ENCODE peak calls at places on chromosomes 12 and 14, in six cellular contexts. A is IMR-90, V is mesenchymal stem cell, N is H9, M is H1, Z is trophoblast cell. X is an unnamed sample.

GRCh38 chr14:68417007-68417659 is 375.7 kb downstream of the ZFP36L1 start:
- DNase-seq in A (no peak), V (no peak), N (no peak), M (no peak), Z (no peak), X (no peak)

GRCh38 chr12:47021298-47021697 is 58.1 kb upstream of the PCED1B start:
- DNase-seq in A (peak; percentile 95), V (peak; percentile 93), N (no peak), M (no peak), Z (peak; percentile 43), X (peak; percentile 65)

GRCh38 chr14:23910081-23910875 is 43.3 kb upstream of the DHRS4 start:
- DNase-seq in A (peak; percentile 48), V (peak; percentile 57), N (peak; percentile 89), M (peak; percentile 81), Z (peak; percentile 78), X (peak; percentile 48)

GRCh38 chr12:111753144-111753881 is 13.4 kb upstream of the ALDH2 start:
- DNase-seq in A (peak; percentile 61), V (peak; percentile 67), N (peak; percentile 80), M (no peak), Z (peak; percentile 67), X (no peak)

GRCh38 chr12:109099426-109100020 is 2.1 kb downstream of the UNG start:
- DNase-seq in A (no peak), V (peak; percentile 33), N (no peak), M (no peak), Z (no peak), X (no peak)

GRCh38 chr14:101876539-101876938 is 87.8 kb upstream of the DYNC1H1 start:
- DNase-seq in A (peak; percentile 18), V (peak; percentile 80), N (no peak), M (no peak), Z (peak; percentile 12), X (no peak)

GRCh38 chr12:71589478-71589881 is 74.2 kb downstream of the ZFC3H1 start:
- DNase-seq in A (peak; percentile 45), V (no peak), N (no peak), M (no peak), Z (no peak), X (no peak)

GRCh38 chr14:36671149-36671548 is 9.5 kb downstream of the PAX9 start:
- DNase-seq in A (no peak), V (no peak), N (no peak), M (no peak), Z (no peak), X (no peak)

GRCh38 chr14:49420201-49420600 is 166.0 kb downstream of the RPS29 start:
- DNase-seq in A (no peak), V (no peak), N (no peak), M (no peak), Z (no peak), X (no peak)

GRCh38 chr12:92556141-92556540 is 146.6 kb upstream of the PLEKHG7 start:
- DNase-seq in A (no peak), V (no peak), N (no peak), M (no peak), Z (no peak), X (no peak)

GRCh38 chr14:24398943-24399801 is at the start of gene NYNRIN:
- DNase-seq in A (peak; percentile 12), V (peak; percentile 50), N (peak; percentile 73), M (no peak), Z (no peak), X (peak; percentile 62)

GRCh38 chr14:21097616-21098133 is 780 bp downstream of the ZNF219 start:
- DNase-seq in A (no peak), V (no peak), N (peak; percentile 61), M (no peak), Z (no peak), X (no peak)

GRCh38 chr14:21099596-21099985 is 1.1 kb upstream of the ZNF219 start:
- DNase-seq in A (no peak), V (no peak), N (no peak), M (no peak), Z (no peak), X (no peak)

GRCh38 chr14:21098892-21099595 is 589 bp upstream of the ZNF219 start:
- DNase-seq in A (no peak), V (no peak), N (no peak), M (no peak), Z (no peak), X (no peak)

GRCh38 chr14:21096889-21097615 is 1.4 kb downstream of the ZNF219 start:
- DNase-seq in A (no peak), V (no peak), N (no peak), M (no peak), Z (no peak), X (no peak)

DNA sequence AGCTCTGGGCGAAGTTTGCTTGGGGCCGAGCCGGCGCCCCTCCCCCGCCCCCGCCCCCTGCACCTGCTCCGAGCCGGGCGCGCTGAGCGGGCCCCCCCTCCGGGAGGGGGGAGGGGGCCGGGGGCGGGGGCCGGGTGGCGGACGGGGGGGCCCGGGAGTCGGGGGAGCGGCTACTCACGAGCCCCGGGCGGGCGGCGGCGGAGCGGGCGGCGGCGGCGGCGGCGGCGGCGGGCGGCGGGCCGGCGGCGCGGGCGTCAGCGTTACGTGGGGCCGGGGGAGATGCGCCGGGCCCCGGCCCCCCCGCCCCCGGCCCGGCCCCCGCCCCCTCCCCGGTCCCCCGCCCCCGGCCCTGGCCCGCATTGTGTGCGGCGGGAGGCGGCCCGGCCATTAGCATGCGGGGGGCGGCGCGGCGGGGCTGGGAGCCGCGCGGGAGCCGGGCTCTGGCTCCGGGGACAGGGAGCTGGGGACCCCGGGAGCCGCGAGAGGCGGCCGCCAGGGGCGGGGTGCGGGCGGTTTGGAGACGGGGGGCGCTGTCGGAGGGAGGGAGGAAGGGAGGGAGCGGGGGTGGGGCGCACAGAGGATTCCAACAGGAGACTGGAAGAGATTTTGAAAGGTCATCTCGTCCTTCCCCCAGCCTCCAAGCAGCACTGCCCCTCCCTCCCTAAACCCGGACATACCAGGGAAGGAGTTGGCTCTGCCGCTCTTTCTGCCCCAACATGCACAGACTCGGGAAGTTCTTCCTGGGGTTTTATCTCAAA is at the start of gene ZNF219:
- DNase-seq in A (peak; percentile 27), V (peak; percentile 52), N (peak; percentile 83), M (peak; percentile 54), Z (no peak), X (peak; percentile 79)
- H3K18ac ChIP-seq in A (peak within 1 kb of the TSS; percentile 85), V (no peak within 1 kb of the TSS), N (peak within 1 kb of the TSS; percentile 72), M (peak within 1 kb of the TSS; percentile 94), Z (peak within 1 kb of the TSS; percentile 43), X (peak within 1 kb of the TSS; percentile 5)

GRCh38 chr14:80965041-80965440 is 9.6 kb downstream of the TSHR start:
- DNase-seq in A (no peak), V (no peak), N (no peak), M (no peak), Z (no peak), X (no peak)
- H2BK120ac ChIP-seq in A (no peak overlapping the region), V (no peak overlapping the region), N (no peak overlapping the region), M (no peak overlapping the region), Z (no peak overlapping the region), X (no peak overlapping the region)

GRCh38 chr12:21675096-21675495 is 17.5 kb upstream of the LDHB start:
- DNase-seq in A (no peak), V (no peak), N (no peak), M (no peak), Z (no peak), X (no peak)

GRCh38 chr12:21676781-21677180 is 19.1 kb upstream of the LDHB start:
- DNase-seq in A (no peak), V (no peak), N (no peak), M (no peak), Z (no peak), X (no peak)

GRCh38 chr12:21675641-21676040 is 18.0 kb upstream of the LDHB start:
- DNase-seq in A (no peak), V (no peak), N (no peak), M (no peak), Z (no peak), X (no peak)

GRCh38 chr12:21677204-21677603 is 19.6 kb upstream of the LDHB start:
- DNase-seq in A (no peak), V (no peak), N (no peak), M (no peak), Z (no peak), X (no peak)

DNA sequence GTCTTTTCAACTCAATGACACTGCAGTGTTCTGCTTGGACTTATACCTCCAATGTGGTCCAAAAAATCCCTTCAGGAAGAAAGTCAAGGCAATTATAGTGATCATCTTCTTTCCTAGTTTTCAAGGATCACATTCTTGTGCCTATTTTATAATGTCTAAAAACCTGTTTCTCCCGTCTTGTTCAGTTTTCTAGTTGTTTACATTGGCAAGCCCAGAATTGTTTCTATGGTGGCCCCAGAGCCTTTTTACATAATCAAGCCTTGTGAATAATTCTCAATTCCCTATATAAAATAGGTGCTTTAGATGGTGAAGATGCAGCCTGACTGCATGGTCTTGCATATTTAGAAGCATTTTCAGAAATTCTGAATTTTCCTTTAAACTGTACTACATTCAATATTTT is 14.5 kb upstream of the LDHB start:
- DNase-seq in A (no peak), V (no peak), N (no peak), M (no peak), Z (no peak), X (no peak)
- H3K14ac ChIP-seq in A (no peak overlapping the region), V (no peak overlapping the region), N (no peak overlapping the region), M (no peak overlapping the region), Z (no peak overlapping the region), X (no peak overlapping the region)

DNA sequence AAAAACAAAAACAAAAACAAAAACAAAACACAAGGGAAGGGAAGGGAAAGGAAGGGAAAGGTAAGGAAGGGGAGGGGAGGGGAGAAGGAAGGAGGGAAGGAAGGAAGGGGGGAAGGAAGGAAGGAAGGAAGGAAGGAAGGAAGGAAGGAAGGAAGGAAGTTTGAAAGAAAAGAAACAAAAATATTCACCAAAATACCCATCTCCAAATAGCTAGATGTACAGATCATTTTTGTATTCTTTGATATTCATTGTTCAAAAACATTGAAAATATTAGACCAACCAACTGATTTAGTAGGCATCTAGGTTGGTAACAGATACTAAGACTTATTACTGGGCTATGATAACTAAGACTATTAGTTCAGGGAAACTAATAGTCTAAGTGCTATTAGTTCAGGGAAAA is 39.1 kb upstream of the USP15 start:
- DNase-seq in A (no peak), V (no peak), N (no peak), M (no peak), Z (no peak), X (no peak)
- H3K18ac ChIP-seq in A (no peak overlapping the region), V (no peak overlapping the region), N (no peak overlapping the region), M (no peak overlapping the region), Z (no peak overlapping the region), X (no peak overlapping the region)

DNA sequence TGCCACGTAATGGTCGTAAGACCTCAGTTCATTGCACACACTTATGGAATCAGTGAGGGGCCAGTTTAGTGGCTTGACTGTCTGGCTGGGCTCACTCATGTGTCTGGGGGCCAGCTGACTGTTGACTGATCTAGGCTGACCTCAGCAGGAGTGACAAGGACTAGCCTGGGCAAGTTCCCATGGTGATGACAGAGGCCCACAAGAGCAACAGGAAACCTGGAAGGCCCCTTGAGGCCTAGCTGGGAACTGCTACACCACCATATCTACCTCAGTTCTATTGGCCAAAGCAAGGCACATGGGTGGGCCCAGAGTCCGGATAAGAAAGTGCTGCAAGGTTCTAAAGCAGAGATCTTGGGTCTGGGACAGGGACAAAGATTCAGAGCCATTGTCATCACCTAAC is 21.3 kb upstream of the RFLNA start:
- DNase-seq in A (peak; percentile 31), V (peak; percentile 71), N (peak; percentile 89), M (peak; percentile 44), Z (peak; percentile 17), X (no peak)
- H2BK120ac ChIP-seq in A (peak overlapping the region; percentile 64), V (no peak overlapping the region), N (no peak overlapping the region), M (peak overlapping the region; percentile 47), Z (peak overlapping the region; percentile 89), X (no peak overlapping the region)